ENCODE peak calls at places on chromosomes 11 and 22, in ten cellular contexts. H is transverse colon, T is neural progenitor cell, E is OCI-LY7, M is astrocyte of the cerebellum, O is fibroblast of the aortic adventitia, P is astrocyte of the spinal cord, L is AG04450, I is left ventricle myocardium inferior, X is heart left ventricle. K is an unnamed sample.

GRCh38 chr11:29159552-29160465 is 857.0 kb downstream of the KCNA4 start:
- DNase-seq in L (peak), T (peak), I (no peak), E (peak), H (peak), O (peak), M (peak), X (no peak), P (peak), K (no peak)

GRCh38 chr11:15911377-15912044 is 444.8 kb downstream of the SOX6 start:
- DNase-seq in L (peak), O (peak), X (peak), P (peak), H (no peak), E (no peak), T (no peak), M (no peak), I (peak), K (no peak)

GRCh38 chr11:84780689-84781293 is 846.4 kb downstream of the DLG2 start:
- DNase-seq in P (peak), L (no peak), E (peak), H (no peak), M (peak), O (peak), X (no peak), T (peak), I (no peak), K (no peak)

GRCh38 chr22:35997438-35997837 is 31.2 kb downstream of the RBFOX2 start:
- DNase-seq in H (no peak), O (peak), E (no peak), L (no peak), T (no peak), P (peak), X (no peak), I (no peak), M (no peak), K (no peak)

GRCh38 chr22:22086501-22087158 is 104.0 kb upstream of the TOP3B start:
- DNase-seq in H (no peak), P (no peak), L (no peak), X (no peak), M (no peak), O (peak), E (no peak), T (no peak), I (no peak), K (no peak)

GRCh38 chr11:720642-721346 is 14.8 kb downstream of the EPS8L2 start:
- DNase-seq in T (peak), X (peak), O (no peak), L (no peak), E (peak), P (no peak), I (no peak), M (no peak), H (peak), K (no peak)

GRCh38 chr11:33045551-33046255 is 6.3 kb downstream of the TCP11L1 start:
- DNase-seq in O (peak), L (no peak), H (peak), E (no peak), M (no peak), I (no peak), T (no peak), P (no peak), X (no peak), K (no peak)

GRCh38 chr11:65392186-65392829 is 5.9 kb downstream of the FRMD8 start:
- DNase-seq in I (no peak), E (no peak), O (no peak), T (no peak), H (no peak), X (no peak), P (no peak), M (no peak), L (no peak), K (no peak)

GRCh38 chr22:22201185-22201924 is 43.2 kb upstream of the VPREB1 start:
- DNase-seq in X (peak), T (peak), L (peak), M (no peak), H (peak), E (peak), I (peak), P (no peak), O (no peak), K (peak)

GRCh38 chr22:35517769-35518530 is 22.7 kb upstream of the RASD2 start:
- DNase-seq in E (no peak), X (no peak), I (no peak), O (peak), H (peak), T (no peak), P (no peak), M (no peak), L (no peak), K (no peak)

GRCh38 chr11:74679513-74679865 is 51.7 kb downstream of the CHRDL2 start:
- DNase-seq in E (no peak), L (no peak), O (no peak), H (no peak), X (no peak), P (no peak), T (no peak), I (no peak), M (no peak), K (no peak)

GRCh38 chr11:15055620-15056356 is 17.6 kb upstream of the CALCB start:
- DNase-seq in E (no peak), I (no peak), H (no peak), P (no peak), T (no peak), L (no peak), M (no peak), O (no peak), X (no peak), K (no peak)

GRCh38 chr11:35126000-35126878 is 12.7 kb upstream of the CD44 start:
- DNase-seq in L (no peak), X (no peak), P (no peak), T (no peak), M (no peak), E (peak), I (no peak), H (no peak), O (no peak), K (peak)
- H3K4me3 ChIP-seq in L (no peak), X (no peak), P (no peak), T (no peak), M (no peak), E (no peak), I (no peak), H (no peak), O (no peak), K (peak)

DNA sequence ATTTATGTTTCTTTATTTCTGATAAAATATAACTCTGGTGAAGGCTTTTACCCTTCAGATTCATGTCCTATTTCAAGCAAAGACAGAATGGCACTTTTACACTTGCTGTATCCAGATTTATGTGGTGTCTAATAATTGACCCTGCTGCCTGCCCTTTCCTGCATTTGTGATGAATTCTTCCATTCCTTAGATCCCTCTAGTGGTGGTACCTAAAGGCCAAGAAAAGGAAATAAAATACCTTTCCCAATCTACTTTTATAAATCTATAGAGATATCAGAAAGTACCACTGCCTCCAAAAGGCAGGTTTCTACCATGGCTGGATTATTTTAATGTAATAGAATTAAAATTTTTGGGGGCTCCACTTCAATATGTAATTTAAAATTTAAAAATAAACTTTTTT is 34.2 kb downstream of the CCDC81 start:
- DNase-seq in M (no peak), H (no peak), T (no peak), L (no peak), O (no peak), P (no peak), E (no peak), I (no peak), X (no peak), K (no peak)
- TF ChIP-seq CTCF in M (peak), H (no peak), T (peak), L (peak), O (peak), P (peak), E (peak), I (no peak), X (no peak), K (no peak)

GRCh38 chr22:50674127-50674493 is 1.5 kb downstream of the SHANK3 start:
- DNase-seq in T (peak), E (no peak), M (no peak), H (no peak), X (no peak), O (no peak), I (no peak), L (no peak), P (no peak), K (no peak)

GRCh38 chr22:50672471-50673230 is at the start of gene SHANK3:
- DNase-seq in M (no peak), L (no peak), O (no peak), X (peak), T (no peak), E (no peak), I (peak), P (no peak), H (no peak), K (no peak)

GRCh38 chr22:50674606-50675552 is 2.3 kb downstream of the SHANK3 start:
- DNase-seq in P (no peak), I (no peak), O (no peak), E (no peak), H (peak), M (no peak), L (no peak), X (no peak), T (peak), K (no peak)

GRCh38 chr22:50672041-50672440 is 582 bp upstream of the SHANK3 start:
- DNase-seq in X (no peak), P (no peak), I (no peak), H (no peak), M (no peak), L (no peak), E (no peak), T (no peak), O (no peak), K (no peak)

GRCh38 chr22:50673231-50674126 is 856 bp downstream of the SHANK3 start:
- DNase-seq in X (no peak), O (no peak), H (no peak), M (no peak), E (no peak), P (no peak), L (no peak), I (no peak), T (peak), K (no peak)
- H3K4me3 ChIP-seq in X (peak), O (no peak), H (no peak), M (peak), E (no peak), P (no peak), L (no peak), I (peak), T (peak), K (no peak)

GRCh38 chr22:20173720-20174119 is 22.9 kb upstream of the CCDC188 start:
- DNase-seq in T (peak), H (no peak), X (no peak), I (no peak), M (no peak), L (no peak), E (no peak), O (no peak), P (no peak), K (no peak)

GRCh38 chr22:20173246-20173645 is 22.4 kb upstream of the CCDC188 start:
- DNase-seq in T (no peak), X (no peak), E (no peak), M (no peak), O (no peak), P (no peak), L (no peak), I (no peak), H (no peak), K (no peak)

GRCh38 chr22:20176421-20177060 is 25.7 kb upstream of the CCDC188 start:
- DNase-seq in H (no peak), L (no peak), O (no peak), E (no peak), P (no peak), X (no peak), T (no peak), I (no peak), M (no peak), K (no peak)

GRCh38 chr22:20175597-20175900 is 24.7 kb upstream of the CCDC188 start:
- DNase-seq in M (no peak), L (no peak), O (no peak), X (no peak), T (no peak), E (no peak), H (no peak), I (no peak), P (no peak), K (no peak)

GRCh38 chr22:20174785-20175596 is 24.1 kb upstream of the CCDC188 start:
- DNase-seq in H (no peak), X (no peak), T (peak), M (no peak), L (no peak), P (no peak), O (peak), I (no peak), E (no peak), K (no peak)
- TF ChIP-seq CTCF in H (no peak), X (peak), T (peak), M (peak), L (peak), P (peak), O (peak), I (peak), E (no peak), K (no peak)

GRCh38 chr11:119091966-119092879 is 7.5 kb downstream of the HMBS start:
- DNase-seq in E (peak), M (no peak), P (no peak), L (no peak), I (no peak), X (no peak), O (no peak), H (no peak), T (no peak), K (no peak)
- H3K4me3 ChIP-seq in E (peak), M (peak), P (peak), L (peak), I (no peak), X (no peak), O (peak), H (no peak), T (peak), K (peak)

DNA sequence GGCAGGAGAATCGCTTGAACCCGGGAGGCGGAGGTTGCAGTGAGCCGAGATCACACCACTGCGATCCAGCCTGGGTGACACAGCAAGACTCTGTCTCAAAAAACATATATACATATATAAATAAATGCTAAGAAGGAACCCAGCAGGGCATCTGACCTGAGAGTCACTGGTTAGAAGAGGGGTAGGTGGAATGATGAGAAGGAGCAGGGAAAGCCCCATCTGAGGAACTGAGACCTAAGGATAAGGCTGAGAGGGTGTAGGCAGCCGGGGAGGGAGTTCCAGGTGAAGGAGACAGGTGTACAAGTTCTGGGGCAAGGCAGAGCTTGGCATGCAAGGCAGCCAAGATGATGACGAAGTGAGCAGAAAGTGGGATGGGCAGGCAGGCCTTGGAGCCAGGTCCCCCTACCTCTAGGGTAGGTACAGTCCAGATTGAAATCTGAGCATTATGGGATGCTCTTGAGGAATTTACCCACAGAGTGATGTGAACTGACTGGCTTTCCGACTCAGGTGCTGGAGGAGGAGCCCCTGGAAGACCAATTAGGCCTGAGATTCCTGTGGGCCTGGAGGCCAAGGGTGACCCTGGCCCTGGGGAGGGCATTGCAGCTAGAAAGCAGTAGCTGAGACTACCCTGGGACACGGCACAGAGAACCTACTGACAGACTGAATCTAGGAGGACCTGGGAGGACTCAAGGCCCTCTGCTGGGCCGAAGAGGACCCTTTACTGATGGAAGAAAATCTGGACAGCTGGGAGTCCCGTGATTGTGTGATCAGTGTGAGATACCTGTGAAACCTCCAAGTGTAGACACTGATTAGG is 22.8 kb downstream of the KLHL22 start:
- DNase-seq in L (no peak), M (no peak), E (no peak), P (no peak), X (no peak), T (no peak), I (no peak), O (no peak), H (no peak), K (no peak)
- TF ChIP-seq CTCF in L (no peak), M (no peak), E (no peak), P (no peak), X (no peak), T (no peak), I (no peak), O (no peak), H (no peak), K (no peak)

DNA sequence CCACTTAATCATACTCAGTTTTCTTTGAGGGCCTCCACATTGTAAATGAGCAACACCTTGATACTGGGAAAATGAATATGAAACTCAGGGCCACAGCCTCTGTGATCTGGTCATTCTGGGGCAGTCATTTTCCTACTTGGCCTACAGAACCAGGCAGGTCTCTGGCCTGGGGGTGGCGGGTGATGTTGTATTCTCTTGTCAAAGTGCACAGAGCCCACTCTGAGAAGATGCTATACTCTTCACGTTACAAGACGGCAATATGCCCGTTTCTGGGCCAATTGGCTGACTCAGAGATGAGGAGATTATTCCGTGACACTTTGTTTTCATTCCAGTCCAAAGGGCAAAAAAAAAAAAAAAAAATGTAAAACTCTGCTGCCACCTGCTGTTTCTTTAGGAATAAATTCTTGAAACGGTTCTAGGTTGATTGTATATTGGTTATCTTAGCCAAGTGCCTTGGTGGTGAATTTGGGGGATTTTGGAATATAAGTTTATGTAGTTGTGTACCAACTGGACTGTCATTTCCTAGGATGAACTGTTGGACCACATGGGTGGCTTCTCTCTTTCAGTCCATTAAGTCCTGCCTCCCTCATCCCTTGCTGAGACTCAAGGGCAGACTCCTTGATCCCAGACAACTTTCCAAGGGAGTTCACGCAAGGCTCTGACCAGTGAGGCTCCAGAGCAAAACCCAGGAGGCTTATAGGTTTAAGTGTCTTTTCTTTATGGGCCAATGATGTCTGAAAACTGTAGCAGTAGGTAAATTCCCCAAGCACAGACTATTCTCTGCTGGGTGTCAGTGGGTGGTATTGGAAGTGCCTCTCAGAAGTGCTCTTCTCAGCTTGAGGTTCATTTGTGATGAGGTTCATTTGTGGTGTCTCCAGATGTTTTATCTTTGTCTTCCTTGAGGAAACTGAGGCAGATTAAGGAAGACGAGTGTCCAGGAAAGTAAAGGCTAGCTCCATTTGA is 18.2 kb downstream of the ADM start:
- DNase-seq in M (peak), L (no peak), I (peak), P (peak), E (peak), O (peak), T (peak), X (no peak), H (peak), K (no peak)
- H3K4me3 ChIP-seq in M (no peak), L (no peak), I (peak), P (no peak), E (peak), O (no peak), T (no peak), X (no peak), H (no peak), K (peak)

DNA sequence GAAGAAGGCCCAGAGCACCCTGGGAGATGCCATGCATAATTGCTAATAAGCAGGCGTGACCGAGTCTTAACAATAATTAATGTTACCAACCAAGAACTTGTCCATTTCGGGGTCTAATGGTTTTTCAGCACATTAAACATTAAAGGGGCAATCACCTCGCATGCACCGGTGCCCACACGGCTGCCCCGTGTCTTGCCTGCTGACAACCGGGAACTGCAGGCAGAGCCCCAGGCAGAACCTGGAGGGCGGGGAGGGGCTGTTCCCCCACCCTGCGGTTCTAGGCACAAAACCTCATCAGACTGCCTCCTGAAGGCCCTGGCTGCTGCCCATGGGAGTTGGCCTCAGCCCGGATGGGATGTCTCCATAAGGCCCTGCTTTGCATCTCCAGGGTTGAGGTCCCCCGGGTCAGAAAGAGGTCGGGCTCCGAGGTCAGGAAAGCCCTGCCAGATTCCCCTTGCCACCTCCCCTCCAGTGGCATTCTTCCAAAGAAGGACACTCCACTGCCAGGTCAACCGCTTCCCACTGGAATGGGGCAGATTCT is 168.9 kb downstream of the BUD13 start:
- DNase-seq in H (no peak), E (no peak), X (no peak), L (no peak), M (no peak), T (no peak), P (no peak), I (no peak), O (no peak), K (no peak)
- TF ChIP-seq CTCF in H (no peak), E (no peak), X (no peak), L (no peak), M (no peak), T (no peak), P (no peak), I (no peak), O (no peak), K (no peak)

DNA sequence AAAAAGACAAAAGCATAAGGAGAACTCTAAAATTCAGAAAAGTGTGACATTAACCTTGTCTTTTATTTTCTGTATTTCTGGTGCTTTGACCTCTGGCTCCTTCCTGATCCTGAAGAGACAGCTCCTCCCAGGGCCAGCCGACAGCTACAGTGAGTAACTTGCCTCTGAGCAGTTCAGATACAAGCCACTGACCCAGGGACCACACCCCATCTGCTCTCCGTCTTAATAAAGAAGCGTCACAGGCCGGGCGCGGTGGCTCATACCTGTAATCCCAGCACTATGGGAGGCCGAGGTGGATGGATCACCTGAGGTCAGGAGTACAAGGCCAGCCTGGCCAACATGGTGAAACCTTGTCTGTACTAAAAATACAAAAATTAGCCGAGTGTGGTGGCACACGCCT is 6.5 kb downstream of the MLC1 start:
- DNase-seq in L (no peak), M (no peak), T (no peak), H (no peak), P (no peak), E (no peak), X (no peak), O (no peak), I (no peak), K (no peak)
- H3K4me3 ChIP-seq in L (no peak), M (no peak), T (no peak), H (no peak), P (no peak), E (no peak), X (no peak), O (no peak), I (no peak), K (no peak)

DNA sequence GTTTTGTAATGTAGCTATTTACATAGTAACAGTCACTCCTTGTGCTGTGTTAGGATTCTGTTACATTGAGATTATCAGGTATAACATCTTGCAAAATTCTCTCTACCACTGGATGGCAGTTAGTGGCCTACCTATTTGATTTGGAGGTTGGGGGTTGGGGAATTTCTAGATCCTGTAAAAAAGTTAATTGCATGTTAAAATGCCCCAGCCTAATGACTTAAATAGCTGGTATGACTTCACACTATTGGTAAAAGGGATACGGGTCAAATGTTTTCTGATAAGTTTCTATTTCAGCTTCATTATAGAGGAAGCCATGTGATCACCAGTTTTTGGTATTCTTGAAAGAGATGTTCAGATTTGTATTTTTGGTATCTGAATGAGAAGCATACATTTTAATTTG is 2.8 kb downstream of the GRK3 start:
- DNase-seq in E (peak), P (no peak), T (no peak), H (no peak), I (no peak), O (no peak), L (no peak), M (no peak), X (no peak), K (no peak)
- TF ChIP-seq CTCF in E (peak), P (no peak), T (no peak), H (no peak), I (no peak), O (no peak), L (no peak), M (no peak), X (no peak), K (no peak)